ENCODE peak calls at places on chromosomes 2 and 18, in eight cellular contexts. L, O, X, F, Y, T, Z and S are unnamed samples.

GRCh38 chr2:85269959-85270358 is 57.8 kb downstream of the TGOLN2 start:
- DNase-seq in Y (peak; percentile 87), X (no peak), F (no peak), L (no peak), Z (no peak), T (no peak), O (no peak), S (no peak)

GRCh38 chr2:162945785-162946184 is 107.2 kb upstream of the KCNH7 start:
- DNase-seq in O (no peak), L (no peak), F (no peak), X (no peak), Z (no peak), Y (no peak), T (no peak), S (no peak)

GRCh38 chr2:25341031-25341727 is 546 bp downstream of the DNMT3A start:
- DNase-seq in Y (no peak), L (no peak), Z (no peak), T (peak; percentile 16), F (no peak), X (no peak), O (no peak), S (no peak)

GRCh38 chr2:190214434-190215194 is 105.0 kb downstream of the HIBCH start:
- DNase-seq in Z (no peak), F (peak; percentile 12), X (no peak), T (no peak), O (peak; percentile 26), L (no peak), Y (peak; percentile 42), S (no peak)

GRCh38 chr2:240333985-240334384 is 101.5 kb upstream of the GPC1 start:
- DNase-seq in L (no peak), Z (no peak), O (no peak), X (no peak), T (no peak), F (peak; percentile 67), Y (peak; percentile 36), S (no peak)

GRCh38 chr2:191835539-191836350 is 11.1 kb downstream of the CAVIN2 start:
- DNase-seq in O (no peak), T (no peak), X (no peak), F (no peak), L (no peak), Y (peak; percentile 24), Z (no peak), S (no peak)

GRCh38 chr2:221844966-221845365 is 272.9 kb upstream of the EPHA4 start:
- DNase-seq in X (no peak), Z (no peak), L (no peak), F (no peak), O (peak; percentile 16), T (no peak), Y (no peak), S (no peak)

GRCh38 chr18:63192171-63192884 is 127.2 kb downstream of the BCL2 start:
- DNase-seq in Y (no peak), O (no peak), X (no peak), T (no peak), F (no peak), L (no peak), Z (no peak), S (no peak)

GRCh38 chr2:98463551-98463971 is 18.9 kb downstream of the INPP4A start:
- DNase-seq in O (no peak), Z (no peak), F (no peak), L (no peak), X (no peak), T (no peak), Y (no peak), S (no peak)

GRCh38 chr2:71802556-71802955 is 345.1 kb downstream of the CYP26B1 start:
- DNase-seq in L (no peak), X (no peak), Z (no peak), F (no peak), O (no peak), T (no peak), Y (no peak), S (no peak)

GRCh38 chr2:225270861-225271260 is 128.6 kb upstream of the NYAP2 start:
- DNase-seq in L (no peak), T (peak; percentile 55), O (peak; percentile 43), Y (peak; percentile 52), Z (peak; percentile 32), F (peak; percentile 34), X (peak; percentile 38), S (no peak)

GRCh38 chr2:215660687-215661086 is 224.8 kb upstream of the FN1 start:
- DNase-seq in X (peak; percentile 86), O (peak; percentile 94), Z (no peak), F (peak; percentile 47), L (no peak), Y (no peak), T (no peak), S (peak; percentile 71)

GRCh38 chr2:235936493-235936892 is 231.7 kb downstream of the GBX2 start:
- DNase-seq in L (no peak), F (no peak), O (no peak), X (no peak), Z (no peak), T (no peak), Y (peak; percentile 22), S (no peak)

GRCh38 chr2:44777542-44777941 is 164.0 kb upstream of the SIX3 start:
- DNase-seq in T (peak; percentile 12), O (no peak), Y (no peak), L (no peak), F (no peak), X (no peak), Z (no peak), S (no peak)

GRCh38 chr2:142936629-142937028 is 59.2 kb downstream of the KYNU start:
- DNase-seq in L (no peak), O (no peak), X (no peak), F (no peak), Y (no peak), Z (no peak), T (no peak), S (no peak)

GRCh38 chr2:25787020-25787419 is 91.3 kb downstream of the ASXL2 start:
- DNase-seq in O (no peak), Y (no peak), Z (no peak), X (peak; percentile 6), L (no peak), F (no peak), T (no peak), S (no peak)

GRCh38 chr2:47299555-47299954 is 103.4 kb upstream of the MSH2 start:
- DNase-seq in O (peak; percentile 89), Y (peak; percentile 64), X (peak; percentile 97), F (peak; percentile 66), Z (no peak), T (peak; percentile 59), L (no peak), S (peak; percentile 92)

GRCh38 chr2:38315707-38316333 is 61.3 kb downstream of the ATL2 start:
- DNase-seq in T (peak; percentile 23), F (peak; percentile 66), Z (peak; percentile 58), L (no peak), X (peak; percentile 61), Y (peak; percentile 71), O (peak; percentile 46), S (no peak)

DNA sequence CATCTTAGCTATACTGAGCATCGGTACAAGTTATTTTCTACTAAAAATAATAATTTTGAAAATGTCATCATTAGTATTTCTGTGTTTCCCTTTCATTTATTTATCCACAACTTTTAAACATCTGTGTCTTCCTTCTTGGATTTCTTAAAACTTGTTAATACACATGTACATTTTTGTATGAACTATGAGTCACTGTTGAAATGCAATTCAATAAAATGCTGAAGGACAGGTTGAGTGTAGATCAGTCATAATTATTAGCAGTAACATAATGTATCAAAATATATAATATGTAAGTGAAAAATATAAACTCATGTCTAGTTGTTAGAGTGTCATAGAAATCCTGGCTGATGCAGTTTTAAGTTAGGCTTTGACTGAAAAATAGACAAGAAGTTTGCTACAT is 115.9 kb downstream of the MEIS1 start:
- DNase-seq in Y (no peak), X (no peak), L (no peak), F (no peak), Z (no peak), T (no peak), O (no peak), S (no peak)
- H3K4me3 ChIP-seq in Y (no peak overlapping the region), X (no peak overlapping the region), L (no peak overlapping the region), F (no peak overlapping the region), Z (no peak overlapping the region), T (no peak overlapping the region), O (no peak overlapping the region), S (no peak overlapping the region)

DNA sequence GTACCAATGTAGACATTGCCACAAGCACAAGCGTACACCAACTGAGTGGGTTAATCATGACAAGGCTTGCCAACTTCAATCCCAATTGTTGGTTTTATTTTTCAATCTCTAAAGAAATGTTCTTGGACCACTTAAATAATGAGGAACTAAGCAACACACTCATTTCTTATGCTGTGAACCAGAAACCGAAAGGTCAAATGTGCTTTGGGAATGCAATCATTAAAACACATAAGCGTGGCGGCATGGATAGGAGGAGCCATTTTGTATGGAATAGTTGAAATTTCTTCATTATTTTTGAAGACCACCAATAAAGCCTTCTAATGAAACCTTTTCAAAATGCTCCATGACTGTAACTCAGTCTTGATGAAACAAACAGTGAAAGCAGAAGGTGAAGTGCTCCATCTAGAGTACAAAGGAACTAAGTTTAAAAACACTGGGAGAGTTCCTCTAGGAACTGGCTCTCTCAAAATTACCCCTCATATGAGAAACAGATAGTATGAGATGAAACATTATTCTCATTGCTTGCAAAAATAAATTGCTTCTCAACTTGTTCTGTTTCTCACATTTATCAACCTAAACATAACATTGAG is 113.2 kb upstream of the CHST9 start:
- DNase-seq in L (no peak), Z (no peak), X (no peak), F (no peak), O (no peak), T (no peak), Y (no peak), S (no peak)
- TF ChIP-seq CTCF in L (no peak), Z (peak; percentile 10), X (no peak), F (no peak), O (no peak), T (peak; percentile 26), Y (no peak), S (no peak)

GRCh38 chr2:64938607-64939285 is 50.5 kb upstream of the SLC1A4 start:
- DNase-seq in O (no peak), F (no peak), L (no peak), Y (no peak), X (no peak), T (no peak), Z (no peak), S (no peak)
- H3K4me3 ChIP-seq in O (no peak overlapping the region), F (no peak overlapping the region), L (no peak overlapping the region), Y (no peak overlapping the region), X (no peak overlapping the region), T (no peak overlapping the region), Z (no peak overlapping the region), S (no peak overlapping the region)

GRCh38 chr2:233865838-233866237 is 2.3 kb downstream of the MSL3B start:
- DNase-seq in O (no peak), Z (no peak), L (no peak), F (no peak), X (no peak), T (no peak), Y (no peak), S (no peak)
- TF ChIP-seq CTCF in O (peak; percentile 10), Z (no peak), L (no peak), F (peak; percentile 9), X (peak; percentile 26), T (peak; percentile 52), Y (peak; percentile 21), S (no peak)

GRCh38 chr18:49486617-49486958 is 446 bp downstream of the C18orf32 start:
- DNase-seq in Y (peak; percentile 17), F (peak; percentile 34), L (no peak), Z (no peak), O (no peak), T (no peak), X (peak; percentile 34), S (no peak)
- H3K4me3 ChIP-seq in Y (peak overlapping the region; percentile 70), F (peak overlapping the region; percentile 97), L (peak overlapping the region; percentile 73), Z (peak overlapping the region; percentile 62), O (peak overlapping the region; percentile 87), T (peak overlapping the region; percentile 92), X (peak overlapping the region; percentile 73), S (peak overlapping the region; percentile 61)